ENCODE peak calls at places on chromosomes 3 and 15, in six cellular contexts. One of them, this sample, is unnamed.
A peak's percentile ranks its signal among the peaks of the same experiment; 100 is the strongest.

GRCh38 chr3:36380171-36381031 is at the start of gene STAC:
- DNase-seq in NCI-H2227 treated with DMSO at 0.1 percent for 48 hours: no peak
- DNase-seq in stimulated activated CD4-positive, alpha-beta T cell treated with anti-CD3 and anti-CD28 coated beads, Interleukin-1b, Interleukin-23, amount 100 ng/mL, for 48 hours: no peak
- DNase-seq in GM12865: no peak
- DNase-seq in adrenal gland: peak; percentile 49
- DNase-seq in HEK293T: peak; percentile 34
- DNase-seq in this sample: no peak

GRCh38 chr3:130787422-130788068 is 40.9 kb upstream of the PIK3R4 start:
- DNase-seq in NCI-H2227 treated with DMSO at 0.1 percent for 48 hours: peak; percentile 37
- DNase-seq in stimulated activated CD4-positive, alpha-beta T cell treated with anti-CD3 and anti-CD28 coated beads, Interleukin-1b, Interleukin-23, amount 100 ng/mL, for 48 hours: no peak
- DNase-seq in GM12865: no peak
- DNase-seq in adrenal gland: no peak
- DNase-seq in HEK293T: no peak
- DNase-seq in this sample: no peak

GRCh38 chr3:72171946-72172345 is 387.0 kb upstream of the PROK2 start:
- DNase-seq in NCI-H2227 treated with DMSO at 0.1 percent for 48 hours: no peak
- DNase-seq in stimulated activated CD4-positive, alpha-beta T cell treated with anti-CD3 and anti-CD28 coated beads, Interleukin-1b, Interleukin-23, amount 100 ng/mL, for 48 hours: no peak
- DNase-seq in GM12865: no peak
- DNase-seq in adrenal gland: no peak
- DNase-seq in HEK293T: no peak
- DNase-seq in this sample: no peak

GRCh38 chr15:88382482-88382983 is 84.7 kb downstream of the MRPL46 start:
- DNase-seq in NCI-H2227 treated with DMSO at 0.1 percent for 48 hours: no peak
- DNase-seq in stimulated activated CD4-positive, alpha-beta T cell treated with anti-CD3 and anti-CD28 coated beads, Interleukin-1b, Interleukin-23, amount 100 ng/mL, for 48 hours: no peak
- DNase-seq in GM12865: no peak
- DNase-seq in adrenal gland: no peak
- DNase-seq in HEK293T: no peak
- DNase-seq in this sample: no peak

GRCh38 chr15:75109731-75110130 is 86.3 kb downstream of the PPCDC start:
- DNase-seq in NCI-H2227 treated with DMSO at 0.1 percent for 48 hours: no peak
- DNase-seq in stimulated activated CD4-positive, alpha-beta T cell treated with anti-CD3 and anti-CD28 coated beads, Interleukin-1b, Interleukin-23, amount 100 ng/mL, for 48 hours: no peak
- DNase-seq in GM12865: no peak
- DNase-seq in adrenal gland: no peak
- DNase-seq in HEK293T: no peak
- DNase-seq in this sample: peak; percentile 67

GRCh38 chr15:63499611-63500010 is 4.8 kb upstream of the USP3 start:
- DNase-seq in NCI-H2227 treated with DMSO at 0.1 percent for 48 hours: no peak
- DNase-seq in stimulated activated CD4-positive, alpha-beta T cell treated with anti-CD3 and anti-CD28 coated beads, Interleukin-1b, Interleukin-23, amount 100 ng/mL, for 48 hours: no peak
- DNase-seq in GM12865: no peak
- DNase-seq in adrenal gland: no peak
- DNase-seq in HEK293T: no peak
- DNase-seq in this sample: no peak

GRCh38 chr3:72099331-72100061 is 314.5 kb upstream of the PROK2 start:
- DNase-seq in NCI-H2227 treated with DMSO at 0.1 percent for 48 hours: no peak
- DNase-seq in stimulated activated CD4-positive, alpha-beta T cell treated with anti-CD3 and anti-CD28 coated beads, Interleukin-1b, Interleukin-23, amount 100 ng/mL, for 48 hours: no peak
- DNase-seq in GM12865: peak; percentile 37
- DNase-seq in adrenal gland: no peak
- DNase-seq in HEK293T: no peak
- DNase-seq in this sample: no peak

GRCh38 chr15:70351941-70352774 is 254.4 kb upstream of the TLE3 start:
- DNase-seq in NCI-H2227 treated with DMSO at 0.1 percent for 48 hours: no peak
- DNase-seq in stimulated activated CD4-positive, alpha-beta T cell treated with anti-CD3 and anti-CD28 coated beads, Interleukin-1b, Interleukin-23, amount 100 ng/mL, for 48 hours: no peak
- DNase-seq in GM12865: no peak
- DNase-seq in adrenal gland: no peak
- DNase-seq in HEK293T: no peak
- DNase-seq in this sample: no peak

GRCh38 chr3:5191555-5192304 is 4.2 kb downstream of the EDEM1 start:
- DNase-seq in NCI-H2227 treated with DMSO at 0.1 percent for 48 hours: no peak
- DNase-seq in stimulated activated CD4-positive, alpha-beta T cell treated with anti-CD3 and anti-CD28 coated beads, Interleukin-1b, Interleukin-23, amount 100 ng/mL, for 48 hours: no peak
- DNase-seq in GM12865: peak; percentile 54
- DNase-seq in adrenal gland: no peak
- DNase-seq in HEK293T: no peak
- DNase-seq in this sample: no peak

GRCh38 chr3:77546246-77546645 is 506.3 kb downstream of the ROBO2 start:
- DNase-seq in NCI-H2227 treated with DMSO at 0.1 percent for 48 hours: no peak
- DNase-seq in stimulated activated CD4-positive, alpha-beta T cell treated with anti-CD3 and anti-CD28 coated beads, Interleukin-1b, Interleukin-23, amount 100 ng/mL, for 48 hours: no peak
- DNase-seq in GM12865: no peak
- DNase-seq in adrenal gland: no peak
- DNase-seq in HEK293T: no peak
- DNase-seq in this sample: no peak

GRCh38 chr3:175743733-175744400 is 884.7 kb downstream of the NAALADL2 start:
- DNase-seq in NCI-H2227 treated with DMSO at 0.1 percent for 48 hours: no peak
- DNase-seq in stimulated activated CD4-positive, alpha-beta T cell treated with anti-CD3 and anti-CD28 coated beads, Interleukin-1b, Interleukin-23, amount 100 ng/mL, for 48 hours: no peak
- DNase-seq in GM12865: no peak
- DNase-seq in adrenal gland: no peak
- DNase-seq in HEK293T: no peak
- DNase-seq in this sample: no peak

GRCh38 chr3:195550723-195551122 is 7.6 kb upstream of the PPP1R2 start:
- DNase-seq in NCI-H2227 treated with DMSO at 0.1 percent for 48 hours: no peak
- DNase-seq in stimulated activated CD4-positive, alpha-beta T cell treated with anti-CD3 and anti-CD28 coated beads, Interleukin-1b, Interleukin-23, amount 100 ng/mL, for 48 hours: no peak
- DNase-seq in GM12865: peak; percentile 18
- DNase-seq in adrenal gland: no peak
- DNase-seq in HEK293T: no peak
- DNase-seq in this sample: no peak

GRCh38 chr3:55604414-55604813 is 117.3 kb upstream of the WNT5A start:
- DNase-seq in NCI-H2227 treated with DMSO at 0.1 percent for 48 hours: no peak
- DNase-seq in stimulated activated CD4-positive, alpha-beta T cell treated with anti-CD3 and anti-CD28 coated beads, Interleukin-1b, Interleukin-23, amount 100 ng/mL, for 48 hours: no peak
- DNase-seq in GM12865: no peak
- DNase-seq in adrenal gland: no peak
- DNase-seq in HEK293T: no peak
- DNase-seq in this sample: no peak

GRCh38 chr3:29183346-29184087 is 97.4 kb upstream of the RBMS3 start:
- DNase-seq in NCI-H2227 treated with DMSO at 0.1 percent for 48 hours: no peak
- DNase-seq in stimulated activated CD4-positive, alpha-beta T cell treated with anti-CD3 and anti-CD28 coated beads, Interleukin-1b, Interleukin-23, amount 100 ng/mL, for 48 hours: peak; percentile 54
- DNase-seq in GM12865: peak; percentile 34
- DNase-seq in adrenal gland: no peak
- DNase-seq in HEK293T: no peak
- DNase-seq in this sample: no peak

GRCh38 chr3:136626448-136626847 is 125.7 kb downstream of the STAG1 start:
- DNase-seq in NCI-H2227 treated with DMSO at 0.1 percent for 48 hours: no peak
- DNase-seq in stimulated activated CD4-positive, alpha-beta T cell treated with anti-CD3 and anti-CD28 coated beads, Interleukin-1b, Interleukin-23, amount 100 ng/mL, for 48 hours: no peak
- DNase-seq in GM12865: no peak
- DNase-seq in adrenal gland: no peak
- DNase-seq in HEK293T: no peak
- DNase-seq in this sample: no peak

GRCh38 chr15:42603978-42604377 is 28.6 kb downstream of the STARD9 start:
- DNase-seq in NCI-H2227 treated with DMSO at 0.1 percent for 48 hours: no peak
- DNase-seq in stimulated activated CD4-positive, alpha-beta T cell treated with anti-CD3 and anti-CD28 coated beads, Interleukin-1b, Interleukin-23, amount 100 ng/mL, for 48 hours: no peak
- DNase-seq in GM12865: no peak
- DNase-seq in adrenal gland: no peak
- DNase-seq in HEK293T: no peak
- DNase-seq in this sample: no peak

GRCh38 chr3:143644370-143645089 is 203.7 kb downstream of the SLC9A9 start:
- DNase-seq in NCI-H2227 treated with DMSO at 0.1 percent for 48 hours: peak; percentile 7
- DNase-seq in stimulated activated CD4-positive, alpha-beta T cell treated with anti-CD3 and anti-CD28 coated beads, Interleukin-1b, Interleukin-23, amount 100 ng/mL, for 48 hours: no peak
- DNase-seq in GM12865: peak; percentile 77
- DNase-seq in adrenal gland: peak; percentile 30
- DNase-seq in HEK293T: peak; percentile 73
- DNase-seq in this sample: peak; percentile 68

GRCh38 chr15:92839696-92840095 is 60.4 kb upstream of the CHD2 start:
- DNase-seq in NCI-H2227 treated with DMSO at 0.1 percent for 48 hours: no peak
- DNase-seq in stimulated activated CD4-positive, alpha-beta T cell treated with anti-CD3 and anti-CD28 coated beads, Interleukin-1b, Interleukin-23, amount 100 ng/mL, for 48 hours: no peak
- DNase-seq in GM12865: peak; percentile 79
- DNase-seq in adrenal gland: no peak
- DNase-seq in HEK293T: no peak
- DNase-seq in this sample: no peak

GRCh38 chr3:100001514-100002270 is 112.6 kb downstream of the FILIP1L start:
- DNase-seq in NCI-H2227 treated with DMSO at 0.1 percent for 48 hours: no peak
- DNase-seq in stimulated activated CD4-positive, alpha-beta T cell treated with anti-CD3 and anti-CD28 coated beads, Interleukin-1b, Interleukin-23, amount 100 ng/mL, for 48 hours: no peak
- DNase-seq in GM12865: no peak
- DNase-seq in adrenal gland: no peak
- DNase-seq in HEK293T: no peak
- DNase-seq in this sample: no peak

GRCh38 chr15:70358011-70358819 is 260.5 kb upstream of the TLE3 start:
- DNase-seq in NCI-H2227 treated with DMSO at 0.1 percent for 48 hours: no peak
- DNase-seq in stimulated activated CD4-positive, alpha-beta T cell treated with anti-CD3 and anti-CD28 coated beads, Interleukin-1b, Interleukin-23, amount 100 ng/mL, for 48 hours: no peak
- DNase-seq in GM12865: no peak
- DNase-seq in adrenal gland: no peak
- DNase-seq in HEK293T: no peak
- DNase-seq in this sample: no peak

GRCh38 chr15:47431501-47431900 is 285.8 kb upstream of the SEMA6D start:
- DNase-seq in NCI-H2227 treated with DMSO at 0.1 percent for 48 hours: no peak
- DNase-seq in stimulated activated CD4-positive, alpha-beta T cell treated with anti-CD3 and anti-CD28 coated beads, Interleukin-1b, Interleukin-23, amount 100 ng/mL, for 48 hours: no peak
- DNase-seq in GM12865: no peak
- DNase-seq in adrenal gland: no peak
- DNase-seq in HEK293T: no peak
- DNase-seq in this sample: no peak

GRCh38 chr15:40873625-40874561 is at the start of gene RHOV:
- DNase-seq in NCI-H2227 treated with DMSO at 0.1 percent for 48 hours: peak; percentile 24
- DNase-seq in stimulated activated CD4-positive, alpha-beta T cell treated with anti-CD3 and anti-CD28 coated beads, Interleukin-1b, Interleukin-23, amount 100 ng/mL, for 48 hours: peak; percentile 49
- DNase-seq in GM12865: peak; percentile 76
- DNase-seq in adrenal gland: peak; percentile 33
- DNase-seq in HEK293T: peak; percentile 67
- DNase-seq in this sample: peak; percentile 79

GRCh38 chr3:14431556-14431927 is 29.1 kb downstream of the SLC6A6 start:
- DNase-seq in NCI-H2227 treated with DMSO at 0.1 percent for 48 hours: no peak
- DNase-seq in stimulated activated CD4-positive, alpha-beta T cell treated with anti-CD3 and anti-CD28 coated beads, Interleukin-1b, Interleukin-23, amount 100 ng/mL, for 48 hours: no peak
- DNase-seq in GM12865: peak; percentile 85
- DNase-seq in adrenal gland: no peak
- DNase-seq in HEK293T: no peak
- DNase-seq in this sample: peak; percentile 77

GRCh38 chr3:71536376-71536965 is 47.1 kb downstream of the FOXP1 start:
- DNase-seq in NCI-H2227 treated with DMSO at 0.1 percent for 48 hours: no peak
- DNase-seq in stimulated activated CD4-positive, alpha-beta T cell treated with anti-CD3 and anti-CD28 coated beads, Interleukin-1b, Interleukin-23, amount 100 ng/mL, for 48 hours: no peak
- DNase-seq in GM12865: no peak
- DNase-seq in adrenal gland: no peak
- DNase-seq in HEK293T: no peak
- DNase-seq in this sample: peak; percentile 42

GRCh38 chr3:159200176-159200575 is 398.3 kb downstream of the MFSD1 start:
- DNase-seq in NCI-H2227 treated with DMSO at 0.1 percent for 48 hours: no peak
- DNase-seq in stimulated activated CD4-positive, alpha-beta T cell treated with anti-CD3 and anti-CD28 coated beads, Interleukin-1b, Interleukin-23, amount 100 ng/mL, for 48 hours: no peak
- DNase-seq in GM12865: no peak
- DNase-seq in adrenal gland: no peak
- DNase-seq in HEK293T: no peak
- DNase-seq in this sample: peak; percentile 7

GRCh38 chr3:184748219-184749135 is 36.6 kb upstream of the MAGEF1 start:
- DNase-seq in NCI-H2227 treated with DMSO at 0.1 percent for 48 hours: peak; percentile 6
- DNase-seq in stimulated activated CD4-positive, alpha-beta T cell treated with anti-CD3 and anti-CD28 coated beads, Interleukin-1b, Interleukin-23, amount 100 ng/mL, for 48 hours: no peak
- DNase-seq in GM12865: peak; percentile 61
- DNase-seq in adrenal gland: no peak
- DNase-seq in HEK293T: no peak
- DNase-seq in this sample: peak; percentile 24

GRCh38 chr3:99931059-99931458 is 113.4 kb downstream of the CMSS1 start:
- DNase-seq in NCI-H2227 treated with DMSO at 0.1 percent for 48 hours: no peak
- DNase-seq in stimulated activated CD4-positive, alpha-beta T cell treated with anti-CD3 and anti-CD28 coated beads, Interleukin-1b, Interleukin-23, amount 100 ng/mL, for 48 hours: no peak
- DNase-seq in GM12865: no peak
- DNase-seq in adrenal gland: no peak
- DNase-seq in HEK293T: no peak
- DNase-seq in this sample: no peak

GRCh38 chr3:108473711-108474110 is 36.7 kb downstream of the MYH15 start:
- DNase-seq in NCI-H2227 treated with DMSO at 0.1 percent for 48 hours: no peak
- DNase-seq in stimulated activated CD4-positive, alpha-beta T cell treated with anti-CD3 and anti-CD28 coated beads, Interleukin-1b, Interleukin-23, amount 100 ng/mL, for 48 hours: no peak
- DNase-seq in GM12865: no peak
- DNase-seq in adrenal gland: no peak
- DNase-seq in HEK293T: no peak
- DNase-seq in this sample: no peak

GRCh38 chr3:138889792-138890191 is 55.1 kb upstream of the PIK3CB start:
- DNase-seq in NCI-H2227 treated with DMSO at 0.1 percent for 48 hours: no peak
- DNase-seq in stimulated activated CD4-positive, alpha-beta T cell treated with anti-CD3 and anti-CD28 coated beads, Interleukin-1b, Interleukin-23, amount 100 ng/mL, for 48 hours: no peak
- DNase-seq in GM12865: no peak
- DNase-seq in adrenal gland: no peak
- DNase-seq in HEK293T: no peak
- DNase-seq in this sample: no peak

This sample was measured in NB4.